ENCODE peak calls at places on chromosomes 13 and 19, in seven cellular contexts. A is CD8-positive, alpha-beta memory T cell; W is IMR-90; G is small intestine; S is CD4-positive, CD25-positive, alpha-beta regulatory T cell; P is heart right ventricle; R is keratinocyte. J is an unnamed sample.

GRCh38 chr19:32041681-32042292 is 303.6 kb upstream of the ZNF507 start:
- DNase-seq in A (no peak), W (peak; percentile 31), G (peak; percentile 29), S (no peak), P (peak; percentile 27), R (no peak), J (peak; percentile 36)

GRCh38 chr13:73275163-73275562 is 216.4 kb downstream of the KLF5 start:
- DNase-seq in A (no peak), W (no peak), G (no peak), S (no peak), P (no peak), R (no peak), J (no peak)

GRCh38 chr13:86810385-86810784 is 860.8 kb upstream of the SLITRK5 start:
- DNase-seq in A (no peak), W (no peak), G (no peak), S (no peak), P (no peak), R (no peak), J (no peak)

GRCh38 chr13:41064493-41064892 is 3.2 kb downstream of the WBP4 start:
- DNase-seq in A (no peak), W (peak; percentile 90), G (no peak), S (no peak), P (no peak), R (no peak), J (no peak)

GRCh38 chr13:35143123-35143522 is 201.1 kb downstream of the NBEA start:
- DNase-seq in A (no peak), W (no peak), G (no peak), S (no peak), P (no peak), R (no peak), J (no peak)

GRCh38 chr19:12478234-12478941 is 6.2 kb downstream of the ZNF709 start:
- DNase-seq in A (no peak), W (no peak), G (no peak), S (no peak), P (no peak), R (no peak), J (no peak)

GRCh38 chr13:39130298-39130697 is 92.0 kb downstream of the NHLRC3 start:
- DNase-seq in A (no peak), W (no peak), G (no peak), S (no peak), P (no peak), R (no peak), J (no peak)

GRCh38 chr19:16637535-16637934 is 9.5 kb upstream of the MED26 start:
- DNase-seq in A (no peak), W (peak; percentile 27), G (peak; percentile 20), S (no peak), P (no peak), R (no peak), J (no peak)

GRCh38 chr13:99386911-99387788 is 80.0 kb upstream of the GPR183 start:
- DNase-seq in A (peak; percentile 75), W (no peak), G (peak; percentile 46), S (peak; percentile 60), P (no peak), R (no peak), J (peak; percentile 10)

GRCh38 chr13:44951184-44951583 is 38.1 kb downstream of the NUFIP1 start:
- DNase-seq in A (no peak), W (peak; percentile 43), G (no peak), S (no peak), P (no peak), R (no peak), J (no peak)

GRCh38 chr19:4088975-4089374 is 22.3 kb upstream of the ZBTB7A start:
- DNase-seq in A (peak; percentile 83), W (no peak), G (peak; percentile 35), S (no peak), P (no peak), R (no peak), J (no peak)

GRCh38 chr13:32734511-32734910 is 148.3 kb downstream of the PDS5B start:
- DNase-seq in A (no peak), W (peak; percentile 88), G (no peak), S (no peak), P (no peak), R (peak; percentile 50), J (peak; percentile 52)

GRCh38 chr13:51221674-51222509 is at the start of gene FAM124A:
- DNase-seq in A (peak; percentile 7), W (peak; percentile 4), G (peak; percentile 35), S (no peak), P (peak; percentile 36), R (no peak), J (peak; percentile 22)

GRCh38 chr13:67278230-67278629 is 48.1 kb upstream of the PCDH9 start:
- DNase-seq in A (no peak), W (peak; percentile 85), G (no peak), S (no peak), P (no peak), R (no peak), J (no peak)

GRCh38 chr13:33228645-33229445 is 56.7 kb downstream of the STARD13 start:
- DNase-seq in A (peak; percentile 20), W (peak; percentile 83), G (peak; percentile 59), S (no peak), P (no peak), R (no peak), J (peak; percentile 48)

GRCh38 chr19:48991823-48992570 is 1.1 kb downstream of the GYS1 start:
- DNase-seq in A (no peak), W (peak; percentile 83), G (peak; percentile 78), S (no peak), P (peak; percentile 74), R (no peak), J (peak; percentile 82)

GRCh38 chr13:106568225-106569003 is 477 bp upstream of the ARGLU1 start:
- DNase-seq in A (no peak), W (no peak), G (no peak), S (no peak), P (no peak), R (no peak), J (no peak)

GRCh38 chr13:34155931-34156607 is 338.1 kb downstream of the RFC3 start:
- DNase-seq in A (no peak), W (peak; percentile 39), G (peak; percentile 60), S (no peak), P (no peak), R (no peak), J (peak; percentile 39)

GRCh38 chr19:16078759-16079707 is 2.7 kb downstream of the TPM4 start:
- DNase-seq in A (peak; percentile 85), W (peak; percentile 98), G (peak; percentile 79), S (peak; percentile 65), P (peak; percentile 86), R (peak; percentile 82), J (no peak)

GRCh38 chr13:55199132-55199531 is 1941.6 kb upstream of the PRR20A start:
- DNase-seq in A (no peak), W (no peak), G (no peak), S (no peak), P (no peak), R (no peak), J (no peak)

GRCh38 chr13:84609716-84610115 is 727.4 kb upstream of the SLITRK1 start:
- DNase-seq in A (no peak), W (peak; percentile 70), G (no peak), S (no peak), P (no peak), R (peak; percentile 1), J (peak; percentile 8)

GRCh38 chr13:23752111-23753001 is 136.8 kb downstream of the MIPEP start:
- DNase-seq in A (no peak), W (peak; percentile 56), G (no peak), S (no peak), P (no peak), R (no peak), J (no peak)
- H3K27ac ChIP-seq in A (no peak overlapping the region), W (peak overlapping the region; percentile 99), G (no peak overlapping the region), S (no peak overlapping the region), P (no peak overlapping the region), R (peak overlapping the region; percentile 72), J (no peak overlapping the region)

GRCh38 chr19:35509018-35509652 is 4.3 kb downstream of the DMKN start:
- DNase-seq in A (peak; percentile 35), W (no peak), G (peak; percentile 37), S (no peak), P (no peak), R (no peak), J (peak; percentile 82)
- H3K27ac ChIP-seq in A (no peak overlapping the region), W (no peak overlapping the region), G (no peak overlapping the region), S (no peak overlapping the region), P (no peak overlapping the region), R (peak overlapping the region; percentile 81), J (peak overlapping the region; percentile 90)

GRCh38 chr19:43618921-43619261 is 538 bp downstream of the ZNF428 start:
- DNase-seq in A (no peak), W (peak; percentile 8), G (no peak), S (no peak), P (no peak), R (no peak), J (peak; percentile 27)
- H3K27ac ChIP-seq in A (peak overlapping the region; percentile 91), W (peak overlapping the region; percentile 77), G (peak overlapping the region; percentile 57), S (peak overlapping the region; percentile 84), P (peak overlapping the region; percentile 94), R (peak overlapping the region; percentile 63), J (peak overlapping the region; percentile 93)

GRCh38 chr13:79485014-79485441 is 4.1 kb downstream of the NDFIP2 start:
- DNase-seq in A (no peak), W (peak; percentile 83), G (peak; percentile 94), S (no peak), P (no peak), R (peak; percentile 69), J (peak; percentile 70)
- H3K27ac ChIP-seq in A (no peak overlapping the region), W (no peak overlapping the region), G (peak overlapping the region; percentile 85), S (no peak overlapping the region), P (peak overlapping the region; percentile 41), R (peak overlapping the region; percentile 96), J (peak overlapping the region; percentile 34)